ENCODE peak calls at places on chromosomes 13 and 19, in four cellular contexts. D is T-helper 2 cell, F is AG10803, U is GM20000. J is an unnamed sample.

GRCh38 chr19:12703056-12703455 is 6.6 kb upstream of the FBXW9 start:
- DNase-seq in D (peak; percentile 33), F (peak; percentile 27), U (peak; percentile 48), J (no peak)

GRCh38 chr19:46717716-46718143 is 816 bp upstream of the PRKD2 start:
- DNase-seq in D (no peak), F (no peak), U (peak; percentile 56), J (no peak)

GRCh38 chr13:27605610-27606200 is 14.6 kb downstream of the LNX2 start:
- DNase-seq in D (no peak), F (no peak), U (no peak), J (no peak)

GRCh38 chr13:33312150-33312908 is 26.8 kb upstream of the STARD13 start:
- DNase-seq in D (no peak), F (peak; percentile 25), U (no peak), J (no peak)

GRCh38 chr19:41031926-41032325 is 40.8 kb downstream of the CYP2B6 start:
- DNase-seq in D (no peak), F (no peak), U (no peak), J (no peak)

GRCh38 chr13:49560270-49561063 is 24.9 kb downstream of the RCBTB1 start:
- DNase-seq in D (peak; percentile 63), F (no peak), U (peak; percentile 43), J (no peak)

GRCh38 chr13:108734676-108735075 is 105.3 kb downstream of the MYO16 start:
- DNase-seq in D (no peak), F (no peak), U (no peak), J (no peak)

GRCh38 chr19:1864480-1865171 is 1.2 kb upstream of the KLF16 start:
- DNase-seq in D (peak; percentile 64), F (peak; percentile 59), U (peak; percentile 90), J (peak; percentile 86)

GRCh38 chr19:48628486-48629296 is 8.5 kb downstream of the DBP start:
- DNase-seq in D (no peak), F (no peak), U (no peak), J (no peak)

GRCh38 chr19:41893899-41894298 is 10.9 kb downstream of the ARHGEF1 start:
- DNase-seq in D (peak; percentile 75), F (no peak), U (no peak), J (no peak)

GRCh38 chr19:1683869-1684572 is 31.6 kb upstream of the TCF3 start:
- DNase-seq in D (no peak), F (no peak), U (no peak), J (no peak)

GRCh38 chr19:8635422-8635821 is 5.0 kb downstream of the NFILZ start:
- DNase-seq in D (no peak), F (peak; percentile 76), U (no peak), J (no peak)

GRCh38 chr13:20525144-20525600 is 485 bp downstream of the CRYL1 start:
- DNase-seq in D (peak; percentile 65), F (no peak), U (peak; percentile 33), J (peak; percentile 39)

GRCh38 chr13:73767747-73768315 is 366.4 kb downstream of the KLF12 start:
- DNase-seq in D (peak; percentile 34), F (no peak), U (peak; percentile 10), J (no peak)

GRCh38 chr13:34430294-34430693 is 511.8 kb upstream of the NBEA start:
- DNase-seq in D (no peak), F (peak; percentile 83), U (no peak), J (no peak)

GRCh38 chr13:23995283-23996073 is 98.2 kb upstream of the C1QTNF9B start:
- DNase-seq in D (peak; percentile 42), F (no peak), U (no peak), J (no peak)

GRCh38 chr13:59750860-59751259 is 412.9 kb downstream of the DIAPH3 start:
- DNase-seq in D (no peak), F (peak; percentile 89), U (no peak), J (no peak)

GRCh38 chr19:2578911-2579677 is 103.2 kb downstream of the GADD45B start:
- DNase-seq in D (peak; percentile 59), F (peak; percentile 93), U (peak; percentile 80), J (peak; percentile 83)

GRCh38 chr19:44757057-44757734 is 8.7 kb downstream of the BCL3 start:
- DNase-seq in D (no peak), F (peak; percentile 65), U (no peak), J (no peak)

GRCh38 chr19:10461047-10461949 is 41.0 kb downstream of the PDE4A start:
- DNase-seq in D (peak; percentile 88), F (peak; percentile 84), U (peak; percentile 98), J (peak; percentile 99)

GRCh38 chr13:30529085-30529815 is 63.5 kb upstream of the HMGB1 start:
- DNase-seq in D (no peak), F (no peak), U (no peak), J (peak; percentile 47)

GRCh38 chr13:34174671-34175145 is 356.8 kb downstream of the RFC3 start:
- DNase-seq in D (no peak), F (peak; percentile 91), U (no peak), J (no peak)

GRCh38 chr13:30792257-30793000 is 57.1 kb downstream of the ALOX5AP start:
- DNase-seq in D (no peak), F (peak; percentile 95), U (no peak), J (no peak)

GRCh38 chr13:80000679-80001509 is 340.0 kb downstream of the SPRY2 start:
- DNase-seq in D (no peak), F (no peak), U (no peak), J (no peak)

GRCh38 chr13:72754111-72754510 is 26.4 kb downstream of the BORA start:
- DNase-seq in D (no peak), F (no peak), U (no peak), J (no peak)

GRCh38 chr13:113449693-113450347 is 3.5 kb downstream of the ADPRHL1 start:
- DNase-seq in D (no peak), F (no peak), U (no peak), J (no peak)

GRCh38 chr13:91748416-91749089 is 350.1 kb downstream of the GPC5 start:
- DNase-seq in D (no peak), F (no peak), U (no peak), J (no peak)

GRCh38 chr19:1026189-1027019 is at the start of gene CNN2:
- DNase-seq in D (peak; percentile 74), F (peak; percentile 78), U (peak; percentile 90), J (peak; percentile 88)

GRCh38 chr19:21023901-21024300 is 3.4 kb downstream of the ZNF430 start:
- DNase-seq in D (no peak), F (peak; percentile 54), U (no peak), J (no peak)

GRCh38 chr13:114089751-114090400 is 42.5 kb downstream of the RASA3 start:
- DNase-seq in D (no peak), F (no peak), U (no peak), J (no peak)

GRCh38 chr19:28920269-28921066 is 292.5 kb downstream of the UQCRFS1 start:
- DNase-seq in D (no peak), F (no peak), U (no peak), J (no peak)

GRCh38 chr19:51094696-51095279 is 12.1 kb upstream of the KLK14 start:
- DNase-seq in D (peak; percentile 29), F (no peak), U (peak; percentile 74), J (peak; percentile 72)